ENCODE peak calls at places on chromosome 12, in eight cellular contexts. O, U, K, Q, P, F, E and T are unnamed samples.

GRCh38 chr12:53052419-53053222 is 2.8 kb downstream of the TNS2 start:
- DNase-seq in U (no peak), O (no peak), E (no peak), F (peak), K (no peak), P (peak), Q (peak), T (peak)

GRCh38 chr12:67920432-67920831 is 68.8 kb upstream of the IFNG-AS1 start:
- DNase-seq in K (no peak), Q (no peak), P (no peak), E (no peak), F (no peak), U (no peak), O (no peak), T (no peak)

GRCh38 chr12:69440886-69441285 is 29.3 kb upstream of the FRS2 start:
- DNase-seq in U (no peak), E (no peak), P (no peak), K (no peak), Q (no peak), O (no peak), F (no peak), T (no peak)

GRCh38 chr12:64461634-64462414 is 9.9 kb downstream of the TBK1 start:
- DNase-seq in P (no peak), E (peak), O (no peak), F (no peak), K (no peak), Q (no peak), U (no peak), T (no peak)

GRCh38 chr12:45216297-45216982 is 545 bp downstream of the ANO6 start:
- DNase-seq in U (no peak), F (peak), K (no peak), O (peak), E (peak), Q (peak), P (peak), T (no peak)

GRCh38 chr12:103392722-103393121 is 103.0 kb downstream of the C12orf42 start:
- DNase-seq in Q (no peak), P (no peak), U (peak), K (no peak), E (no peak), O (no peak), F (no peak), T (no peak)

GRCh38 chr12:26460361-26460760 is 265.0 kb downstream of the SSPN start:
- DNase-seq in Q (no peak), E (no peak), K (no peak), O (peak), F (no peak), U (no peak), P (no peak), T (no peak)

GRCh38 chr12:58395470-58395869 is 454.1 kb downstream of the ATP23 start:
- DNase-seq in E (no peak), Q (no peak), K (peak), P (no peak), U (no peak), O (no peak), F (no peak), T (no peak)

GRCh38 chr12:6141048-6141447 is 16.6 kb upstream of the VWF start:
- DNase-seq in E (no peak), Q (peak), P (no peak), K (no peak), F (peak), O (peak), U (no peak), T (no peak)

GRCh38 chr12:78430501-78430900 is 434.1 kb upstream of the SYT1 start:
- DNase-seq in P (no peak), E (no peak), F (no peak), Q (no peak), K (no peak), U (no peak), O (no peak), T (no peak)

GRCh38 chr12:72390146-72390545 is 118.0 kb downstream of the TRHDE start:
- DNase-seq in K (no peak), F (no peak), O (no peak), E (no peak), Q (no peak), P (no peak), U (no peak), T (no peak)

GRCh38 chr12:113747048-113747447 is 219.1 kb downstream of the RBM19 start:
- DNase-seq in O (no peak), E (no peak), P (no peak), F (no peak), U (no peak), Q (no peak), K (no peak), T (no peak)

GRCh38 chr12:27345376-27345775 is 12.7 kb downstream of the BMAL2 start:
- DNase-seq in Q (no peak), F (no peak), O (no peak), U (no peak), P (no peak), E (no peak), K (no peak), T (no peak)

GRCh38 chr12:132761911-132762583 is 415 bp upstream of the ANKLE2 start:
- DNase-seq in K (peak), F (peak), E (peak), U (no peak), Q (peak), P (peak), O (peak), T (peak)

GRCh38 chr12:4579305-4580097 is 17.5 kb downstream of the DYRK4 start:
- DNase-seq in K (no peak), Q (peak), P (no peak), F (no peak), O (peak), E (peak), U (no peak), T (no peak)

GRCh38 chr12:65960820-65961691 is 136.8 kb downstream of the HMGA2 start:
- DNase-seq in K (no peak), F (no peak), P (no peak), E (peak), O (no peak), Q (peak), U (no peak), T (no peak)

GRCh38 chr12:26878661-26879119 is 45.7 kb upstream of the ITPR2 start:
- DNase-seq in K (no peak), E (no peak), F (peak), Q (peak), U (no peak), P (peak), O (no peak), T (peak)

GRCh38 chr12:92779902-92780301 is 77.1 kb downstream of the PLEKHG7 start:
- DNase-seq in U (no peak), Q (no peak), F (no peak), K (no peak), P (no peak), E (no peak), O (no peak), T (no peak)

GRCh38 chr12:89106950-89107349 is 245.4 kb downstream of the DUSP6 start:
- DNase-seq in P (no peak), Q (no peak), E (peak), F (no peak), O (no peak), U (no peak), K (no peak), T (no peak)

GRCh38 chr12:116026768-116027550 is 250.5 kb downstream of the MED13L start:
- DNase-seq in Q (peak), E (no peak), O (no peak), P (no peak), U (no peak), F (no peak), K (no peak), T (no peak)

GRCh38 chr12:97229036-97229435 is 233.6 kb upstream of the RMST start:
- DNase-seq in U (no peak), E (no peak), O (no peak), P (no peak), Q (peak), K (no peak), F (no peak), T (no peak)

GRCh38 chr12:121719926-121720414 is 7.4 kb downstream of the TMEM120B start:
- DNase-seq in P (no peak), F (no peak), E (no peak), Q (peak), K (no peak), O (no peak), U (no peak), T (no peak)

GRCh38 chr12:49566361-49566760 is 1.6 kb downstream of the MCRS1 start:
- DNase-seq in K (no peak), Q (no peak), O (no peak), P (no peak), U (no peak), F (no peak), E (no peak), T (no peak)

GRCh38 chr12:13024151-13024946 is 19.8 kb upstream of the FAM234B start:
- DNase-seq in E (peak), K (peak), P (no peak), Q (peak), U (no peak), F (peak), O (peak), T (no peak)

GRCh38 chr12:70883855-70884254 is 36.7 kb downstream of the PTPRR start:
- DNase-seq in Q (no peak), O (no peak), K (no peak), U (no peak), E (no peak), P (no peak), F (no peak), T (no peak)

GRCh38 chr12:131055093-131055465 is 101.4 kb downstream of the ADGRD1 start:
- DNase-seq in K (no peak), E (no peak), F (no peak), O (no peak), U (no peak), Q (no peak), P (peak), T (no peak)

GRCh38 chr12:117972341-117972740 is 3.6 kb upstream of the KSR2 start:
- DNase-seq in O (no peak), Q (no peak), K (no peak), U (no peak), P (no peak), E (no peak), F (no peak), T (no peak)

GRCh38 chr12:105967038-105967776 is 171.5 kb downstream of the NUAK1 start:
- DNase-seq in E (no peak), K (no peak), F (no peak), P (no peak), O (no peak), U (no peak), Q (peak), T (no peak)

GRCh38 chr12:53345486-53346195 is 9.5 kb upstream of the SP7 start:
- DNase-seq in K (no peak), P (no peak), F (no peak), O (no peak), E (no peak), U (no peak), Q (peak), T (no peak)

GRCh38 chr12:107139787-107140186 is 46.4 kb upstream of the CRY1 start:
- DNase-seq in K (no peak), P (no peak), E (no peak), Q (no peak), U (no peak), O (no peak), F (no peak), T (no peak)

GRCh38 chr12:126667340-126667739 is 1599.6 kb upstream of the TMEM132C start:
- DNase-seq in P (no peak), Q (no peak), U (no peak), E (no peak), K (no peak), O (no peak), F (no peak), T (no peak)
- TF ChIP-seq POLR2AphosphoS5 in P (no peak), Q (no peak), U (no peak), E (no peak), K (no peak), O (no peak), F (no peak), T (no peak)

DNA sequence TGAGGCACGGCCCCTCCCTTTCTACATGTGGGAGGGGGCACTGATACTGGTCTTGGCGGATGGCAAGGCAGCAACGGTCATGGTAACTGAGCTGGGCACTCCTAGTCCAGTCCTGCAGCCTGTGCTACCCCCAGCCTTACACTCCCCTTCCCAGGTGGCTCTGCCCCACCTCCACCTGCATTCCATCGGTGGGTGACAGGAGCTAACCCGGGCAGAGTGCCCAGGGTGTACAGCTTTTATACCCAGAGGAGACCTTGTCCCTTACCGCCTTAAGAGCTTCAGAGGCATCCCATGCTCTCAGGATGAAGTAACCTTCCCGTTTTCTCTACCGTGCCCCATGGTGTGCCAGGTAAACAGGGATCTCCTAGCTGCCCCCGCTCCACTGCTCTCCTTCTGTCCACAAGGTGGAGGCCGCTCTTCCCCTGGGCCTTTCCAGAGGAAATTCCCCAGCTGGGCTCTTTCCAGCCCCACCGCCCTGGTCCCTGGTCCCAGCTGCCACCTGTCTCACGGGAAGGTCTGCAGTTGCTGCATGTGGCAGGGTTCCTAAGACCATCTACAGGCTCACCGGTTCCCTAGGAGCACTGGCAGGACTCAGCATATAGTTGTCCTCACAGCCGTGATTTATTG is 20.5 kb downstream of the BRI3BP start:
- DNase-seq in Q (no peak), U (no peak), F (peak), E (no peak), K (no peak), P (no peak), O (no peak), T (no peak)
- TF ChIP-seq CTCF in Q (no peak), U (no peak), F (no peak), E (no peak), K (no peak), P (no peak), O (no peak), T (no peak)

DNA sequence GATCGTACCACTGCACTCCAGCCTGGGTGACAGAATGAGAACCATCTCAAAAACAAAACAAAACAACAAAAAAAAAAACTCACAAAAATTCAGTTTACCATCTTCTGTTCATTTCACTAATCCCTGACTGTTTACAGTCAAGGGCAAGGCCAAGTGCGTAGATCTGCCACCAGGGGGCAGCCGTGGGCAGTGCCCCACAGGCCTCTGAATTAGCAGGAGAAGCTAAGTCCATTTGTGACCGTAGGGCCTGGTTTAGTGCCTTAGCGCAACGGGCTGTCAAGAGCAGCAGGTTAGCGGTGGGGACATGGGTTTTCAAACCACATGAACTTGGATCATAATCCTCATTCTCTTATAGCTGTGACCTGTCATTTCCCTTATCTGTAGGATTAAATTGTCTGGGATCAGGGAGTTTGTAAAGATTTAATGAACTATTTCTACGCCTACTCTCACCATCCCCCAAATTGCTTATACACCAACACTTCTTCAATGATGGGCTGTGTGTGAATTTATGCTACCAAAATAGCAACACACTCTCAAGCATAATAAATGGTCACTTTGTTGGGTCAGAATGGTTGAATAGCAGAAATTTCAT is 49.0 kb downstream of the KCTD10 start:
- DNase-seq in U (no peak), Q (peak), F (peak), O (peak), K (peak), E (peak), P (peak), T (peak)
- TF ChIP-seq POLR2AphosphoS5 in U (no peak), Q (no peak), F (no peak), O (no peak), K (no peak), E (no peak), P (no peak), T (peak)

GRCh38 chr12:123808167-123808566 is 46.1 kb downstream of the DNAH10 start:
- DNase-seq in P (no peak), E (peak), K (peak), O (peak), U (no peak), F (no peak), Q (no peak), T (no peak)
- TF ChIP-seq CTCF in P (no peak), E (peak), K (peak), O (no peak), U (peak), F (no peak), Q (no peak), T (no peak)